ENCODE peak calls at places on chromosomes 6 and 20, in seven cellular contexts. U is endothelial cell of umbilical vein, N is Peyer's patch, H is GM12878, C is breast epithelium, J is A549, V is esophagus squamous epithelium. Z is an unnamed sample.

GRCh38 chr20:64030371-64031134 is 5.4 kb upstream of the C20orf204 start:
- DNase-seq in U (no peak), N (no peak), H (no peak), C (no peak), J (no peak), V (no peak), Z (no peak)

GRCh38 chr6:43828711-43829110 is 58.7 kb downstream of the VEGFA start:
- DNase-seq in U (no peak), N (no peak), H (no peak), C (no peak), J (no peak), V (no peak), Z (no peak)

GRCh38 chr20:59765599-59766177 is 161.3 kb downstream of the PHACTR3 start:
- DNase-seq in U (no peak), N (no peak), H (no peak), C (no peak), J (no peak), V (no peak), Z (no peak)

GRCh38 chr20:61457725-61458124 is 205.7 kb downstream of the CDH4 start:
- DNase-seq in U (no peak), N (no peak), H (no peak), C (no peak), J (no peak), V (no peak), Z (no peak)

GRCh38 chr6:36703982-36704381 is 6.4 kb downstream of the RAB44 start:
- DNase-seq in U (no peak), N (no peak), H (no peak), C (no peak), J (no peak), V (no peak), Z (no peak)

GRCh38 chr6:80158478-80158989 is 52.1 kb downstream of the BCKDHB start:
- DNase-seq in U (no peak), N (no peak), H (no peak), C (no peak), J (no peak), V (no peak), Z (no peak)

GRCh38 chr20:5511930-5512329 is 195.2 kb upstream of the PROKR2 start:
- DNase-seq in U (no peak), N (no peak), H (no peak), C (no peak), J (no peak), V (no peak), Z (no peak)

GRCh38 chr20:9400371-9401025 is 113.9 kb upstream of the LAMP5 start:
- DNase-seq in U (peak; percentile 36), N (no peak), H (no peak), C (no peak), J (no peak), V (no peak), Z (no peak)

GRCh38 chr6:11656486-11656885 is 118.9 kb downstream of the TMEM170B start:
- DNase-seq in U (no peak), N (no peak), H (no peak), C (no peak), J (no peak), V (no peak), Z (no peak)

GRCh38 chr6:65937982-65938381 is 231.0 kb upstream of the EYS start:
- DNase-seq in U (no peak), N (no peak), H (no peak), C (no peak), J (peak; percentile 27), V (no peak), Z (no peak)

GRCh38 chr6:6412221-6412620 is 91.8 kb upstream of the F13A1 start:
- DNase-seq in U (no peak), N (no peak), H (no peak), C (no peak), J (no peak), V (no peak), Z (no peak)

GRCh38 chr6:3331498-3331897 is 72.8 kb downstream of the PSMG4 start:
- DNase-seq in U (no peak), N (no peak), H (no peak), C (no peak), J (no peak), V (no peak), Z (no peak)

GRCh38 chr6:130796313-130796905 is 30.8 kb upstream of the SMLR1 start:
- DNase-seq in U (peak; percentile 95), N (no peak), H (no peak), C (no peak), J (peak; percentile 9), V (no peak), Z (no peak)

GRCh38 chr20:21003902-21004301 is 102.3 kb downstream of the LINC00237 start:
- DNase-seq in U (no peak), N (no peak), H (no peak), C (no peak), J (no peak), V (no peak), Z (no peak)

GRCh38 chr20:21004386-21005076 is 101.6 kb downstream of the LINC00237 start:
- DNase-seq in U (no peak), N (no peak), H (no peak), C (no peak), J (no peak), V (no peak), Z (no peak)

GRCh38 chr20:21006611-21007010 is 99.5 kb downstream of the LINC00237 start:
- DNase-seq in U (no peak), N (no peak), H (no peak), C (no peak), J (no peak), V (no peak), Z (no peak)

DNA sequence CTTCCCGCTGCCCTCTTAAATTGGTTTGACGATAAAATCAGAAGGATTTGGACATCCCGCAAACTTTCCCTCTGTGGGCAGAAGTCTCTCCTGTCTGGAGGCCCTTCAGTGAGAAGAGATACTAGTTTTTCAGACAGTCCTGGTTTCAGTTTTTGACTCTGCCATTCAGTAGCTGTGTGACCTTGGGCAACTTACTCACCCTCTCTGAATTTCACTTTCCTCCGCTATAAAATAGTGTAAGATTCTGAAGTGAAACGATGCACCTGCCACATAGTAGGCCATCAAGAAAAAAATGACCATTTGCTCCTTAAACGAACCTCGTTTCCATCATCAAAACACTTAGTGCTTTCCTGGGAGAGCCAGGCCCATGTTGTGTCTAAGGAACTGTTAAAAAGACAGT is 97.2 kb downstream of the LINC00237 start:
- DNase-seq in U (no peak), N (no peak), H (no peak), C (no peak), J (no peak), V (no peak), Z (no peak)
- H3K27ac ChIP-seq in U (no peak overlapping the region), N (no peak overlapping the region), H (no peak overlapping the region), C (no peak overlapping the region), J (no peak overlapping the region), V (no peak overlapping the region), Z (no peak overlapping the region)

GRCh38 chr6:16237242-16237641 is 1.1 kb upstream of the GMPR start:
- DNase-seq in U (no peak), N (no peak), H (no peak), C (no peak), J (no peak), V (no peak), Z (no peak)

GRCh38 chr6:16239090-16239797 is 857 bp downstream of the GMPR start:
- DNase-seq in U (peak; percentile 91), N (no peak), H (no peak), C (no peak), J (no peak), V (no peak), Z (peak; percentile 64)

GRCh38 chr6:16238658-16239089 is 287 bp downstream of the GMPR start:
- DNase-seq in U (no peak), N (peak; percentile 18), H (no peak), C (no peak), J (no peak), V (no peak), Z (no peak)

GRCh38 chr6:16236648-16237199 is 1.7 kb upstream of the GMPR start:
- DNase-seq in U (peak; percentile 88), N (peak; percentile 43), H (peak; percentile 56), C (no peak), J (no peak), V (no peak), Z (no peak)

DNA sequence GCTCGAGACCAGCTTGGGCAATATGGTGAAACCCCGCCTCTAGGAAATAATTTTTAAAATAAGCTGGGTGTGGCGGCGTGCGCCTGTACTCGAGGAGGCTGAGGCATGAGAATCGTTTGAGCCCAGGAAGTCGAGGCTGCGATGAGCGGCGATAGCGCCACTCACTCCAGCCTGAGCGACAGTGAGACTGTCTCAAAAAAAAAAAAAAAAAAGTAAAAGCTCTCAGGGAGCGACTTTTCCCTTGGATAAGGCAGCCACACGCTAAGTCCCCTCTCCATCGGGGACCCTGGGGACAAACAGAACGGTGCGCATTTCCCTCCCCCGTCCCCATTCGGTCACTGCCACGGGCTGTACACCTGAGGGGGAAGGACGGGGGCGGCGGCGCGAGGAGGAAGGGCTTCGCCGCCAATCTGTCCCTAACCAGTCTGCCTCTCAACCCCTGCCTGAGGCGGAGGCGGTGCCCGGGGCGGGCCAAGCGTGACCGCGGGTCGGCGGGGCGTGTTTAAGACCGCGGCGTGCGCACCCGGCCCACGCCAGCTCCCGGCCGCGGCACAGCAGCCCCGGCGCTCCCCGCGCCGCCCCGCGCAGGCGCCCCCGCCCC is at the start of gene GMPR:
- DNase-seq in U (peak; percentile 81), N (peak; percentile 55), H (no peak), C (peak; percentile 60), J (no peak), V (no peak), Z (peak; percentile 74)
- TF ChIP-seq POLR2A in U (no peak), N (no peak), H (no peak), C (no peak), J (no peak), V (no peak), Z (peak; percentile 37)

GRCh38 chr20:1374246-1374645 is 18.6 kb downstream of the FKBP1A start:
- DNase-seq in U (peak; percentile 69), N (no peak), H (no peak), C (no peak), J (no peak), V (no peak), Z (no peak)

GRCh38 chr20:1371235-1371782 is 21.5 kb downstream of the FKBP1A start:
- DNase-seq in U (no peak), N (no peak), H (no peak), C (no peak), J (no peak), V (no peak), Z (no peak)

GRCh38 chr20:1373614-1374013 is 19.2 kb downstream of the FKBP1A start:
- DNase-seq in U (peak; percentile 79), N (no peak), H (no peak), C (no peak), J (no peak), V (no peak), Z (no peak)

GRCh38 chr20:1371830-1372539 is 20.9 kb downstream of the FKBP1A start:
- DNase-seq in U (no peak), N (no peak), H (no peak), C (no peak), J (no peak), V (no peak), Z (no peak)

DNA sequence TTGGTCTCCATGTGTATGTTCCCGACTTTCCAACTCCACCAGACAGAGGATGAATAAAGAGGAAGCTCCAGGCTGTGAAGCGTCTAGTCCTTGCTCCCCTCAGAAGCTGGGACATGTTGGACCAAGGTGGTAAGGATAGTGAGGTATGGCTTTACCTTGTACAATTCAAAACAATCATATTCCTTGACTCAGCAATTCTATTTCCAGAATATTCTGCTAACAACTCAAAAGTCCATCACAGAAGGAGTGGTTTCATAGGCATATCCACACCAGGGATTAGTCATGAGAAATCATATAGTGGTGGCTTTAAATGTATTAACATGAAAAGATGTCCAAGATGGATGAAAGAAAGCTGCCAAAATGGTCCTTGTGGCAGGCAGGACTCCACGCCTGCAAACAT is 19.8 kb downstream of the FKBP1A start:
- DNase-seq in U (no peak), N (no peak), H (no peak), C (no peak), J (no peak), V (no peak), Z (no peak)
- H3K27ac ChIP-seq in U (peak overlapping the region; percentile 83), N (no peak overlapping the region), H (no peak overlapping the region), C (no peak overlapping the region), J (no peak overlapping the region), V (peak overlapping the region; percentile 30), Z (no peak overlapping the region)

GRCh38 chr20:32203556-32204484 is 3.7 kb downstream of the PLAGL2 start:
- DNase-seq in U (no peak), N (no peak), H (no peak), C (no peak), J (no peak), V (no peak), Z (peak; percentile 39)
- TF ChIP-seq POLR2A in U (no peak), N (no peak), H (no peak), C (no peak), J (no peak), V (no peak), Z (peak; percentile 4)